ENCODE peak calls at places on chromosomes 11 and 22, in nine cellular contexts. J is epithelial cell of prostate; P is left lung; M is CD4-positive, alpha-beta memory T cell; A is hepatocyte; G is IMR-90; Q is A549; C is spleen; Z is heart right ventricle. F is an unnamed sample.

GRCh38 chr11:6438979-6439571 is 1.7 kb downstream of the HPX start:
- DNase-seq in J (peak), Z (no peak), G (peak), Q (peak), A (peak), M (peak), C (no peak), P (no peak), F (peak)

GRCh38 chr22:22410121-22410520 is 98.4 kb downstream of the ZNF280B start:
- DNase-seq in J (no peak), A (no peak), C (peak), G (no peak), M (no peak), Q (no peak), P (no peak), Z (peak), F (no peak)

GRCh38 chr11:34403431-34403830 is 35.3 kb upstream of the CAT start:
- DNase-seq in P (no peak), C (no peak), M (no peak), A (no peak), J (no peak), G (no peak), Z (no peak), Q (no peak), F (no peak)

GRCh38 chr22:35863432-35863831 is 145.8 kb downstream of the APOL5 start:
- DNase-seq in C (no peak), A (no peak), M (no peak), P (no peak), Q (no peak), J (no peak), Z (no peak), G (no peak), F (no peak)

GRCh38 chr22:37740455-37741311 is 43.8 kb downstream of the TRIOBP start:
- DNase-seq in P (no peak), Q (no peak), M (no peak), A (no peak), G (no peak), C (no peak), Z (no peak), J (no peak), F (no peak)

GRCh38 chr11:23192256-23192655 is 332.0 kb upstream of the CCDC179 start:
- DNase-seq in M (no peak), J (no peak), A (peak), Q (no peak), P (no peak), Z (no peak), C (no peak), G (peak), F (no peak)

GRCh38 chr11:206516-207212 is 535 bp downstream of the BET1L start:
- DNase-seq in P (no peak), G (no peak), A (peak), Z (no peak), J (no peak), Q (no peak), C (peak), M (no peak), F (no peak)

GRCh38 chr11:113937918-113938317 is 33.3 kb downstream of the HTR3B start:
- DNase-seq in Q (no peak), Z (no peak), C (no peak), J (no peak), P (no peak), A (no peak), M (no peak), G (no peak), F (no peak)

GRCh38 chr11:35621620-35622019 is 3.4 kb downstream of the FJX1 start:
- DNase-seq in J (no peak), C (no peak), P (no peak), A (no peak), G (no peak), M (no peak), Q (no peak), Z (no peak), F (no peak)

GRCh38 chr11:83569134-83569805 is 283.1 kb upstream of the CCDC90B start:
- DNase-seq in M (no peak), Z (no peak), Q (no peak), P (no peak), J (no peak), A (no peak), C (no peak), G (no peak), F (peak)

GRCh38 chr11:22725079-22725478 is 58.7 kb downstream of the GAS2 start:
- DNase-seq in Z (no peak), Q (no peak), P (no peak), M (no peak), A (no peak), G (peak), C (no peak), J (no peak), F (no peak)

GRCh38 chr11:131499199-131499598 is 128.8 kb downstream of the NTM start:
- DNase-seq in J (no peak), C (no peak), Z (no peak), M (no peak), Q (no peak), P (no peak), G (no peak), A (no peak), F (peak)

GRCh38 chr11:128555606-128556005 is 31.8 kb downstream of the ETS1 start:
- DNase-seq in G (no peak), C (no peak), P (no peak), J (no peak), A (no peak), M (no peak), Q (peak), Z (no peak), F (no peak)

GRCh38 chr11:92269021-92269420 is 44.4 kb downstream of the FAT3 start:
- DNase-seq in A (peak), M (no peak), P (no peak), Z (no peak), J (no peak), C (no peak), G (peak), Q (peak), F (no peak)

GRCh38 chr11:18282626-18283025 is 16.6 kb downstream of the SAA1 start:
- DNase-seq in M (no peak), P (no peak), Q (no peak), G (no peak), Z (no peak), A (no peak), C (no peak), J (no peak), F (no peak)

GRCh38 chr11:15326535-15326934 is 211.8 kb downstream of the INSC start:
- DNase-seq in Q (no peak), G (no peak), Z (no peak), C (no peak), P (no peak), M (no peak), J (no peak), A (no peak), F (no peak)

GRCh38 chr11:8209208-8209807 is 40.5 kb upstream of the RIC3 start:
- DNase-seq in Q (no peak), Z (peak), C (peak), G (no peak), J (no peak), A (no peak), P (no peak), M (no peak), F (no peak)

GRCh38 chr11:17720796-17721171 is 1.4 kb downstream of the MYOD1 start:
- DNase-seq in G (no peak), Z (no peak), C (no peak), J (no peak), A (no peak), M (no peak), Q (no peak), P (no peak), F (no peak)

GRCh38 chr11:117332843-117333242 is 5.2 kb downstream of the CEP164 start:
- DNase-seq in G (no peak), Z (no peak), M (no peak), A (no peak), P (no peak), Q (no peak), C (peak), J (no peak), F (no peak)

GRCh38 chr22:17576475-17576874 is 13.2 kb downstream of the SLC25A18 start:
- DNase-seq in Z (no peak), P (no peak), A (no peak), M (no peak), Q (no peak), G (peak), C (no peak), J (peak), F (no peak)

GRCh38 chr22:28029201-28029948 is 110.3 kb upstream of the PITPNB start:
- DNase-seq in Q (peak), Z (peak), P (peak), M (no peak), G (peak), C (peak), J (no peak), A (no peak), F (no peak)

GRCh38 chr22:29840498-29840897 is 2.4 kb upstream of the ASCC2 start:
- DNase-seq in M (no peak), C (no peak), J (no peak), Q (no peak), P (no peak), A (no peak), Z (no peak), G (no peak), F (no peak)

GRCh38 chr11:119335655-119336543 is 1.6 kb downstream of the RNF26 start:
- DNase-seq in P (no peak), Q (no peak), M (no peak), G (no peak), C (peak), Z (no peak), J (no peak), A (no peak), F (no peak)

GRCh38 chr11:83970061-83970671 is 684.0 kb upstream of the CCDC90B start:
- DNase-seq in P (no peak), C (no peak), A (no peak), M (no peak), J (no peak), Q (no peak), G (no peak), Z (no peak), F (no peak)

GRCh38 chr11:10108901-10109665 is 184.9 kb downstream of the SBF2 start:
- DNase-seq in M (no peak), C (no peak), J (no peak), P (no peak), A (peak), Z (no peak), Q (no peak), G (peak), F (no peak)

GRCh38 chr22:39306456-39307361 is 12.7 kb downstream of the RPL3 start:
- DNase-seq in M (peak), Q (peak), G (no peak), C (peak), P (no peak), A (no peak), Z (peak), J (no peak), F (no peak)

GRCh38 chr22:24090581-24090980 is 79.5 kb downstream of the CABIN1 start:
- DNase-seq in M (no peak), Z (no peak), A (no peak), Q (no peak), C (peak), P (no peak), J (no peak), G (peak), F (no peak)

GRCh38 chr11:92605667-92606066 is 363.8 kb upstream of the MTNR1B start:
- DNase-seq in J (no peak), A (no peak), Z (no peak), P (no peak), M (no peak), C (no peak), Q (no peak), G (no peak), F (no peak)

GRCh38 chr11:84089072-84090057 is 803.2 kb upstream of the CCDC90B start:
- DNase-seq in J (no peak), Q (no peak), G (no peak), Z (no peak), A (no peak), P (no peak), C (no peak), M (no peak), F (no peak)

GRCh38 chr11:71309611-71310010 is 57.2 kb upstream of the SHANK2 start:
- DNase-seq in A (no peak), M (no peak), Z (no peak), P (no peak), Q (no peak), C (peak), G (no peak), J (no peak), F (no peak)

GRCh38 chr11:69049490-69049867 is 747 bp downstream of the TPCN2 start:
- DNase-seq in Q (no peak), M (peak), A (no peak), P (peak), C (no peak), J (no peak), Z (no peak), G (no peak), F (peak)

GRCh38 chr11:613369-613968 is 2.3 kb downstream of the IRF7 start:
- DNase-seq in Z (peak), G (no peak), J (peak), Q (peak), M (peak), A (peak), C (peak), P (peak), F (no peak)

GRCh38 chr11:24145411-24145810 is 351.4 kb upstream of the LUZP2 start:
- DNase-seq in G (peak), M (no peak), J (no peak), Z (no peak), A (no peak), C (no peak), Q (no peak), P (no peak), F (no peak)

GRCh38 chr11:85595285-85595884 is 31.8 kb downstream of the DLG2 start:
- DNase-seq in C (no peak), G (peak), M (peak), A (peak), Z (no peak), Q (peak), J (peak), P (no peak), F (no peak)

GRCh38 chr22:50734986-50735738 is 2.8 kb upstream of the ACR start:
- DNase-seq in G (no peak), Q (no peak), C (peak), M (no peak), P (peak), A (no peak), J (no peak), Z (peak), F (no peak)

GRCh38 chr11:82682003-82682751 is 51.5 kb downstream of the FAM181B start:
- DNase-seq in P (no peak), J (peak), M (peak), G (peak), Z (no peak), Q (peak), C (no peak), A (peak), F (no peak)

GRCh38 chr11:60847906-60848305 is 6.0 kb downstream of the CCDC86 start:
- DNase-seq in M (no peak), Z (no peak), Q (no peak), C (no peak), J (no peak), G (no peak), P (no peak), A (no peak), F (no peak)

GRCh38 chr11:60848714-60849151 is 6.8 kb downstream of the CCDC86 start:
- DNase-seq in M (no peak), J (no peak), Q (no peak), Z (no peak), C (no peak), G (no peak), A (no peak), P (no peak), F (no peak)

GRCh38 chr11:60851327-60852059 is 4.3 kb downstream of the PTGDR2 start:
- DNase-seq in Q (no peak), Z (no peak), P (no peak), J (no peak), C (no peak), M (no peak), G (no peak), A (no peak), F (no peak)

GRCh38 chr11:60852060-60852638 is 3.6 kb downstream of the PTGDR2 start:
- DNase-seq in Z (no peak), J (no peak), G (no peak), C (no peak), P (no peak), M (no peak), A (peak), Q (no peak), F (no peak)

GRCh38 chr11:60849641-60850520 is 5.9 kb downstream of the PTGDR2 start:
- DNase-seq in Q (no peak), J (no peak), M (no peak), G (no peak), C (no peak), A (no peak), Z (no peak), P (no peak), F (no peak)
- H3K27ac ChIP-seq in Q (no peak), J (no peak), M (no peak), G (no peak), C (no peak), A (no peak), Z (no peak), P (no peak), F (no peak)

GRCh38 chr22:20940904-20941385 is 23.7 kb downstream of the CRKL start:
- DNase-seq in P (no peak), M (no peak), J (no peak), A (no peak), Z (no peak), Q (no peak), G (no peak), C (no peak), F (no peak)
- H3K27ac ChIP-seq in P (no peak), M (no peak), J (peak), A (peak), Z (no peak), Q (no peak), G (no peak), C (no peak), F (no peak)

GRCh38 chr22:41361716-41362310 is 19.9 kb upstream of the TEF start:
- DNase-seq in Z (no peak), G (peak), A (no peak), M (no peak), C (no peak), P (no peak), Q (no peak), J (no peak), F (no peak)
- H3K27ac ChIP-seq in Z (no peak), G (no peak), A (peak), M (no peak), C (no peak), P (no peak), Q (no peak), J (no peak), F (no peak)

DNA sequence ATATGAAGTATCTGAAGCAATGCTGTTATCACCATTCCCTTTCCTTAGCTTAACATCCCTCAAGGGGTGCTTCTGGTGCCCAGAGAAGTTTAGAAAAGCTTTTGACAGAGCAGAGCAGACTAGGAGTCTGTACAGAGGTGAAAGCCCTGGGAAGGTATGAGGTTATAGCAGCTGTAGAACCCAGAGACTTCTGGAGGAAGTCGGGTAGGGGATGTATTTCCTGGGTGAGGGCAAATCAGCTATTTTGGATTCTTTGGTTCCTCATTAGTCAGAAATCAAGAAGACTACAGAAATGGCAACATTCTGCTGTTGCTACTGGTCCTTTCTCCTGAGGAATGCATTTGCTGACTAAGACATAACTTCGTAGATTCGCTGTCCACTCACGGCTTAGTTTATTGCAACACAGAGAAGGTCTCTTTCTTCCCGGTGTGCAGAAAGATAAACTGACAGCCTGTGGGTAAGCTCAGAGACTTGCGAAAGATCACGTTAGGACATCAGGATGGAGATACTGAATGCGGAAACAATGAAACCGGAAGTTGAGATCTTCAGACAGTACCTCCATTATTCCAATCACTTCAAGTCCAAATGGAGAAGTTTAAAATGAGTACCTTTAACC is 25.3 kb upstream of the SESN3 start:
- DNase-seq in P (no peak), C (no peak), G (peak), A (peak), Z (no peak), Q (no peak), J (no peak), M (no peak), F (no peak)
- H3K27ac ChIP-seq in P (peak), C (peak), G (no peak), A (peak), Z (no peak), Q (no peak), J (no peak), M (no peak), F (peak)

GRCh38 chr11:3001496-3001895 is 9.4 kb upstream of the NAP1L4 start:
- DNase-seq in P (no peak), C (no peak), Q (no peak), J (no peak), G (no peak), M (no peak), Z (peak), A (no peak), F (peak)

GRCh38 chr11:3003396-3004231 is 11.5 kb upstream of the NAP1L4 start:
- DNase-seq in Z (no peak), J (peak), P (peak), M (no peak), G (no peak), C (no peak), A (no peak), Q (no peak), F (no peak)

GRCh38 chr11:3004481-3004880 is 12.4 kb upstream of the NAP1L4 start:
- DNase-seq in P (no peak), C (no peak), A (no peak), J (no peak), Q (no peak), M (no peak), Z (no peak), G (no peak), F (no peak)

GRCh38 chr11:3002346-3002745 is 10.2 kb upstream of the NAP1L4 start:
- DNase-seq in A (no peak), Q (no peak), Z (no peak), J (no peak), G (no peak), C (no peak), P (no peak), M (no peak), F (no peak)

GRCh38 chr11:3002871-3003270 is 10.7 kb upstream of the NAP1L4 start:
- DNase-seq in A (no peak), C (no peak), M (no peak), G (no peak), Q (no peak), Z (no peak), J (no peak), P (no peak), F (no peak)
- H3K27ac ChIP-seq in A (no peak), C (no peak), M (no peak), G (no peak), Q (no peak), Z (no peak), J (peak), P (no peak), F (peak)

GRCh38 chr22:45996241-45997076 is 19.5 kb upstream of the WNT7B start:
- DNase-seq in Q (no peak), A (no peak), P (peak), C (peak), J (no peak), Z (peak), G (peak), M (no peak), F (no peak)
- H3K27ac ChIP-seq in Q (no peak), A (no peak), P (peak), C (peak), J (no peak), Z (peak), G (peak), M (no peak), F (peak)

GRCh38 chr22:25564979-25565677 is 653 bp downstream of the GRK3 start:
- DNase-seq in J (no peak), M (no peak), G (no peak), A (peak), Z (peak), C (peak), P (peak), Q (peak), F (no peak)

GRCh38 chr22:25567305-25567704 is 2.8 kb downstream of the GRK3 start:
- DNase-seq in J (no peak), G (no peak), M (no peak), P (no peak), Q (no peak), A (no peak), C (no peak), Z (no peak), F (no peak)

GRCh38 chr22:25564320-25564978 is at the start of gene GRK3:
- DNase-seq in P (peak), Q (peak), A (peak), G (peak), M (peak), Z (peak), C (peak), J (no peak), F (peak)

GRCh38 chr22:25566812-25567211 is 2.3 kb downstream of the GRK3 start:
- DNase-seq in A (no peak), Z (no peak), C (no peak), P (no peak), G (no peak), M (no peak), J (no peak), Q (no peak), F (no peak)

DNA sequence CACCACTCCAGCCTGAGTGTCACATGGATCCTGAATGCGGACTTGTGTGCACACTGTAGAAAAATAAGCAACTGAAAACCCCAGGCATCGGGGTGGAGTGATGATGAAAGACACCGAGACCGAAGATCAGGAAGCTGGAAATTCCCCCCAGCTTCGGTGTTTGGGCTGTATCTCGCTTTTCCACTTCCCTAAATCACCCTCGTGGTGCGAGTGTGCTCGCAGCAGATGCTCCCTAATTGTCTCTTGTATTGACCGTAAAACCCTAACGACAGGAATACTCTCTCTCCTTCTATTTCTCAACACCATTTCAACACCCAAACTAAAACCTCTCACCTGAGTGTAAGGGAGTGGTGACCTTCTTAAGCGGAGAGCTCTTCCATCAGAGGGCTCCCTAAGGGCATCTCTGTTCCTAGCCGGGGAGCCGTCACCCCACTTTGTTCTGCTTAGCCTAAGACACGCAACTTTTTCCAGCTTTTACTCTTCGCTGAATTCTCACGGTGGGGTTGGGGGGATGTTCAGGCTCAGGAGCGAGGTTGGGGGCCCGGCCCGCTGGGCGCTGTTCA is 637 bp upstream of the GRK3 start:
- DNase-seq in J (no peak), C (no peak), Z (no peak), M (no peak), G (peak), P (peak), Q (no peak), A (peak), F (peak)
- H3K27ac ChIP-seq in J (peak), C (peak), Z (no peak), M (no peak), G (no peak), P (peak), Q (peak), A (peak), F (peak)